ENCODE peak calls at places on chromosomes 13 and 19, in nine cellular contexts. G, L, Z, Q, U, P, S, H and K are unnamed samples.

GRCh38 chr13:33322474-33322827 is 36.9 kb upstream of the STARD13 start:
- DNase-seq in U (no peak), G (no peak), Q (no peak), Z (no peak), S (no peak), L (no peak), H (no peak), P (no peak), K (no peak)

GRCh38 chr13:41956272-41956671 is 4.6 kb downstream of the VWA8 start:
- DNase-seq in Z (no peak), G (no peak), S (no peak), U (no peak), Q (no peak), P (no peak), L (no peak), H (no peak), K (no peak)

GRCh38 chr13:38417727-38418126 is 68.1 kb downstream of the UFM1 start:
- DNase-seq in U (no peak), Q (no peak), G (no peak), P (no peak), L (peak), Z (no peak), H (no peak), S (peak), K (no peak)

GRCh38 chr13:46992383-46992952 is 95.6 kb upstream of the HTR2A start:
- DNase-seq in H (no peak), Z (no peak), G (peak), L (peak), Q (no peak), P (no peak), S (peak), U (no peak), K (no peak)

GRCh38 chr19:29523568-29523967 is 2.2 kb upstream of the VSTM2B start:
- DNase-seq in Q (no peak), U (no peak), S (no peak), G (no peak), Z (no peak), L (no peak), H (no peak), P (no peak), K (no peak)

GRCh38 chr13:102799544-102800144 is 725 bp downstream of the BIVM start:
- DNase-seq in Z (peak), Q (no peak), H (no peak), P (no peak), G (no peak), S (no peak), L (peak), U (peak), K (no peak)

GRCh38 chr19:56350416-56351045 is 35.9 kb upstream of the ZSCAN5A start:
- DNase-seq in Z (peak), H (no peak), L (peak), S (peak), Q (peak), P (peak), U (peak), G (peak), K (no peak)

GRCh38 chr19:4844348-4845179 is 13.1 kb upstream of the TICAM1 start:
- DNase-seq in U (no peak), L (no peak), P (no peak), G (no peak), Z (no peak), Q (no peak), H (no peak), S (peak), K (no peak)

GRCh38 chr13:94585543-94586101 is 10.3 kb downstream of the TGDS start:
- DNase-seq in U (no peak), L (no peak), Z (no peak), H (no peak), S (no peak), G (no peak), Q (no peak), P (no peak), K (no peak)

GRCh38 chr13:114081761-114082681 is 50.4 kb downstream of the RASA3 start:
- DNase-seq in Z (peak), G (no peak), Q (no peak), L (no peak), H (no peak), U (no peak), S (no peak), P (no peak), K (no peak)

GRCh38 chr13:92769064-92769463 is 457.5 kb upstream of the GPC6 start:
- DNase-seq in S (no peak), L (no peak), Q (no peak), P (no peak), Z (no peak), H (no peak), U (no peak), G (no peak), K (no peak)

GRCh38 chr13:46382224-46382623 is 4.8 kb downstream of the RUBCNL start:
- DNase-seq in S (no peak), Q (no peak), P (no peak), Z (no peak), H (no peak), L (no peak), G (no peak), U (no peak), K (no peak)

GRCh38 chr13:65964672-65965071 is 1265.5 kb downstream of the PCDH9 start:
- DNase-seq in P (no peak), H (no peak), S (no peak), Q (no peak), Z (no peak), L (no peak), U (no peak), G (no peak), K (no peak)

GRCh38 chr13:108220042-108220441 is 1.9 kb downstream of the ABHD13 start:
- DNase-seq in Q (no peak), Z (peak), U (no peak), S (peak), G (peak), L (peak), H (no peak), P (no peak), K (no peak)

GRCh38 chr13:98291658-98292057 is 114.6 kb upstream of the RNF113B start:
- DNase-seq in H (no peak), Q (no peak), Z (no peak), U (no peak), L (no peak), S (peak), G (no peak), P (peak), K (no peak)

GRCh38 chr19:17300992-17301585 is 2.1 kb downstream of the ABHD8 start:
- DNase-seq in L (no peak), H (no peak), U (no peak), Q (no peak), P (no peak), S (no peak), G (no peak), Z (no peak), K (no peak)

GRCh38 chr13:31965361-31966066 is 66.1 kb upstream of the FRY start:
- DNase-seq in L (no peak), P (no peak), Q (no peak), H (no peak), G (no peak), Z (no peak), S (no peak), U (no peak), K (no peak)

GRCh38 chr19:54392078-54392477 is 23.2 kb upstream of the TTYH1 start:
- DNase-seq in S (no peak), Z (no peak), Q (no peak), U (no peak), G (no peak), L (no peak), P (no peak), H (no peak), K (no peak)

GRCh38 chr19:54952591-54953344 is 5.4 kb upstream of the NLRP7 start:
- DNase-seq in L (peak), Q (no peak), Z (no peak), P (no peak), S (no peak), H (no peak), G (no peak), U (no peak), K (no peak)

GRCh38 chr19:30128211-30128610 is 186.2 kb downstream of the URI1 start:
- DNase-seq in L (no peak), Z (no peak), S (no peak), H (no peak), Q (no peak), G (no peak), U (no peak), P (no peak), K (no peak)

GRCh38 chr13:28558126-28558525 is 63.2 kb upstream of the FLT1 start:
- DNase-seq in Z (no peak), G (no peak), S (no peak), L (no peak), Q (no peak), H (no peak), U (no peak), P (no peak), K (no peak)

GRCh38 chr19:51799311-51799997 is 4.5 kb downstream of the FPR3 start:
- DNase-seq in S (peak), H (no peak), L (peak), G (no peak), P (peak), U (peak), Z (peak), Q (no peak), K (peak)

GRCh38 chr13:44434441-44435141 is 61.0 kb downstream of the SERP2 start:
- DNase-seq in U (no peak), P (no peak), G (no peak), S (no peak), Z (no peak), Q (no peak), L (no peak), H (no peak), K (peak)

GRCh38 chr19:53132231-53132991 is at the start of gene ZNF415:
- DNase-seq in H (no peak), G (no peak), L (no peak), Z (peak), P (peak), Q (no peak), S (no peak), U (peak), K (no peak)

GRCh38 chr13:34338102-34338501 is 520.2 kb downstream of the RFC3 start:
- DNase-seq in Q (no peak), P (no peak), H (no peak), L (no peak), S (no peak), Z (no peak), U (no peak), G (no peak), K (no peak)

GRCh38 chr13:27334774-27335490 is 64.3 kb downstream of the RASL11A start:
- DNase-seq in S (no peak), Z (no peak), G (no peak), L (no peak), U (no peak), Q (no peak), P (no peak), H (no peak), K (no peak)

GRCh38 chr13:48839171-48839570 is 136.5 kb upstream of the FNDC3A start:
- DNase-seq in S (no peak), P (no peak), U (no peak), Z (no peak), G (no peak), H (no peak), Q (no peak), L (no peak), K (no peak)

GRCh38 chr19:17435218-17435617 is 13.2 kb downstream of the TMEM221 start:
- DNase-seq in U (no peak), H (no peak), G (no peak), P (no peak), Z (no peak), S (no peak), Q (no peak), L (no peak), K (no peak)

GRCh38 chr13:108095036-108095435 is 120.3 kb downstream of the LIG4 start:
- DNase-seq in Z (no peak), P (no peak), H (no peak), L (no peak), U (no peak), G (no peak), S (no peak), Q (no peak), K (no peak)

GRCh38 chr19:16615788-16616187 is 12.2 kb downstream of the MED26 start:
- DNase-seq in U (no peak), S (no peak), Z (no peak), P (no peak), G (no peak), Q (no peak), H (no peak), L (no peak), K (no peak)

GRCh38 chr13:59691501-59692066 is 472.1 kb downstream of the DIAPH3 start:
- DNase-seq in Q (no peak), Z (no peak), P (no peak), H (no peak), G (no peak), S (peak), L (no peak), U (no peak), K (no peak)

GRCh38 chr13:68304287-68304893 is 1074.3 kb upstream of the PCDH9 start:
- DNase-seq in P (no peak), Z (no peak), S (peak), L (peak), U (no peak), Q (peak), H (no peak), G (peak), K (no peak)

GRCh38 chr19:44808463-44809371 is at the start of gene BCAM:
- DNase-seq in L (peak), P (peak), Q (no peak), U (peak), H (no peak), Z (peak), G (no peak), S (peak), K (no peak)

GRCh38 chr13:77112961-77113360 is 86.0 kb upstream of the FBXL3 start:
- DNase-seq in Q (no peak), L (no peak), P (no peak), Z (no peak), G (no peak), S (no peak), U (no peak), H (no peak), K (no peak)
- H3K4me3 ChIP-seq in Q (no peak), L (no peak), P (no peak), Z (no peak), G (no peak), S (no peak), U (no peak), H (no peak), K (no peak)

GRCh38 chr13:26184791-26185250 is 37.3 kb downstream of the RNF6 start:
- DNase-seq in P (peak), S (peak), Q (peak), H (no peak), G (peak), L (peak), Z (peak), U (peak), K (no peak)
- TF ChIP-seq CTCF in P (peak), S (peak), Q (peak), H (peak), G (peak), L (peak), Z (peak), U (peak), K (peak)

DNA sequence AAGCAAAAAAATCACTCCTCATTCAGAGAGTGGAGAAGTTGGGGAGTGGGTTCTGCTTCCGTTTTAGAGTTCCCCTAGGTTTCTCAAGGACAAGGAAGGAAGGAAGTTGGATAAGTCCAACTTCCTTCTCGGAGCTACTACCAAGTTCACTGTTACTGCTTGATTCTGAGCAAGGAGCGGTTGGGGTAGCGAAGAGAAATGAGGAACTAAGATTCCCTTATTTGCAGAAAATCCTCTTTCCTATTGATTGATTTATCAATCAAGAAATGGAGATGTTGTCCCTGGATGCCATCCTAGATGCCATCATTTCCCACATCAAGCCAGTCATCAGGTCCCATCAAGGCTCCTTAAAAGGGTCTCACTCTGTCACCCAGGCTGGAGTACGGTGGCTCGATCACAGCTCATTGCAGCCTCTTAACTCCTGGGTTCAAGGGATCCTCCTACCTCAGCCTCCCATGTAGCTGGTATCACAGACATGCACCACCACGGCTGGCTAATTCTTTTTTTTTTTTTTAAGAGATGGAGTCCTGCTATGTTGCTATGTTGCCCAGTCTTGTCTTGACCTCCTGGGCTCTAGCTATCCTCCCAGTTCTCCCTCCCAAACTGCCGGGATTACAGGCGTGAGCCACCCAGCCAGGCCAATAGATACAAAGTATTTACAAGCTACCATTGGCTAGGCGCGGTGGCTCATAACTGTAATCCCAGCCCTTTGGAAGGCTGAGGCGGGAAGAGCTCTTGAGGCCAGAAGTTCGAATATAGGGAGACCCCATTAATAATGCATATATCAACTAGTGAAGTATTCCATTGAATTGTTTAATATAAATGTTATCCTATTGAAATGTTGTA is 820 bp upstream of the B9D2 start:
- DNase-seq in P (no peak), U (no peak), Q (no peak), H (no peak), G (no peak), S (no peak), Z (no peak), L (peak), K (no peak)
- TF ChIP-seq POLR2AphosphoS5 in P (no peak), U (no peak), Q (no peak), H (no peak), G (no peak), S (no peak), Z (no peak), L (no peak), K (no peak)

GRCh38 chr19:7349231-7349591 is 474 bp downstream of the ARHGEF18 start:
- DNase-seq in S (no peak), L (no peak), G (no peak), H (no peak), U (no peak), Q (no peak), Z (no peak), P (no peak), K (no peak)
- H3K4me3 ChIP-seq in S (no peak), L (no peak), G (no peak), H (no peak), U (no peak), Q (no peak), Z (peak), P (no peak), K (no peak)